ENCODE peak calls at places on chromosomes 11 and 22, in nine cellular contexts. W, R, C, E, M, I, G, Z and V are unnamed samples.

GRCh38 chr22:32469799-32470212 is 4.8 kb upstream of the FBXO7 start:
- DNase-seq in W (peak; percentile 10), R (peak; percentile 71), C (no peak), E (peak; percentile 63), M (peak; percentile 4), I (no peak), G (peak; percentile 55), Z (peak; percentile 32), V (no peak)

GRCh38 chr11:128582496-128583366 is 4.6 kb downstream of the ETS1 start:
- DNase-seq in W (no peak), R (no peak), C (no peak), E (peak; percentile 95), M (peak; percentile 44), I (no peak), G (peak; percentile 93), Z (peak; percentile 89), V (no peak)

GRCh38 chr11:99693941-99694492 is 673.3 kb downstream of the CNTN5 start:
- DNase-seq in W (no peak), R (no peak), C (no peak), E (peak; percentile 92), M (no peak), I (no peak), G (peak; percentile 91), Z (peak; percentile 82), V (no peak)

GRCh38 chr11:65560555-65561418 is 2.6 kb upstream of the LTBP3 start:
- DNase-seq in W (peak; percentile 54), R (peak; percentile 75), C (no peak), E (peak; percentile 44), M (peak; percentile 64), I (no peak), G (peak; percentile 61), Z (no peak), V (no peak)

GRCh38 chr22:23388492-23389009 is 191.5 kb downstream of the IGLL1 start:
- DNase-seq in W (no peak), R (no peak), C (peak; percentile 60), E (no peak), M (no peak), I (no peak), G (no peak), Z (no peak), V (no peak)

GRCh38 chr11:72263363-72263762 is 19.4 kb upstream of the PHOX2A start:
- DNase-seq in W (no peak), R (no peak), C (no peak), E (peak; percentile 54), M (no peak), I (no peak), G (peak; percentile 63), Z (peak; percentile 20), V (no peak)

GRCh38 chr11:105000797-105001196 is 22.2 kb downstream of the CASP5 start:
- DNase-seq in W (peak; percentile 29), R (no peak), C (no peak), E (no peak), M (no peak), I (peak; percentile 50), G (no peak), Z (no peak), V (peak; percentile 8)

GRCh38 chr22:46371623-46372226 is 36.2 kb downstream of the TRMU start:
- DNase-seq in W (no peak), R (no peak), C (no peak), E (no peak), M (no peak), I (no peak), G (no peak), Z (no peak), V (no peak)

GRCh38 chr11:125061237-125061636 is 1.9 kb upstream of the SLC37A2 start:
- DNase-seq in W (no peak), R (no peak), C (no peak), E (no peak), M (no peak), I (no peak), G (no peak), Z (no peak), V (no peak)

GRCh38 chr11:119892311-119892808 is 163.4 kb upstream of the NECTIN1 start:
- DNase-seq in W (no peak), R (peak; percentile 90), C (no peak), E (no peak), M (no peak), I (no peak), G (no peak), Z (no peak), V (no peak)

GRCh38 chr11:78292109-78292803 is 103.5 kb downstream of the USP35 start:
- DNase-seq in W (no peak), R (no peak), C (no peak), E (no peak), M (no peak), I (no peak), G (no peak), Z (no peak), V (no peak)

GRCh38 chr11:124754309-124754708 is 2.3 kb upstream of the VSIG2 start:
- DNase-seq in W (no peak), R (no peak), C (no peak), E (peak; percentile 15), M (no peak), I (no peak), G (no peak), Z (no peak), V (no peak)

GRCh38 chr22:22410677-22411076 is 97.9 kb downstream of the ZNF280B start:
- DNase-seq in W (no peak), R (no peak), C (no peak), E (no peak), M (no peak), I (no peak), G (no peak), Z (no peak), V (no peak)

GRCh38 chr11:1292644-1293618 is 16.5 kb downstream of the TOLLIP start:
- DNase-seq in W (peak; percentile 5), R (no peak), C (peak; percentile 54), E (no peak), M (peak; percentile 1), I (peak; percentile 37), G (no peak), Z (no peak), V (no peak)

GRCh38 chr11:1295086-1295485 is 14.3 kb downstream of the TOLLIP start:
- DNase-seq in W (peak; percentile 7), R (no peak), C (peak; percentile 51), E (no peak), M (no peak), I (peak; percentile 36), G (no peak), Z (no peak), V (no peak)

GRCh38 chr11:1295591-1295990 is 13.8 kb downstream of the TOLLIP start:
- DNase-seq in W (no peak), R (no peak), C (peak; percentile 62), E (no peak), M (no peak), I (peak; percentile 30), G (no peak), Z (no peak), V (no peak)

GRCh38 chr11:1292018-1292643 is 17.3 kb downstream of the TOLLIP start:
- DNase-seq in W (no peak), R (no peak), C (no peak), E (no peak), M (no peak), I (no peak), G (no peak), Z (no peak), V (no peak)

GRCh38 chr11:1293619-1294015 is 15.8 kb downstream of the TOLLIP start:
- DNase-seq in W (peak; percentile 31), R (no peak), C (peak; percentile 66), E (no peak), M (peak; percentile 6), I (peak; percentile 46), G (no peak), Z (no peak), V (no peak)
- TF ChIP-seq CTCF in W (peak; percentile 42), R (peak; percentile 15), C (peak; percentile 24), E (no peak), M (no peak), I (peak; percentile 26), G (no peak), Z (peak; percentile 16), V (peak; percentile 49)

GRCh38 chr11:22476589-22476988 is 138.4 kb downstream of the SLC17A6 start:
- DNase-seq in W (no peak), R (no peak), C (no peak), E (no peak), M (no peak), I (no peak), G (no peak), Z (no peak), V (no peak)

GRCh38 chr11:22474621-22475020 is 136.4 kb downstream of the SLC17A6 start:
- DNase-seq in W (no peak), R (no peak), C (no peak), E (no peak), M (no peak), I (no peak), G (no peak), Z (no peak), V (no peak)

GRCh38 chr11:22467741-22468140 is 129.6 kb downstream of the SLC17A6 start:
- DNase-seq in W (no peak), R (no peak), C (no peak), E (no peak), M (no peak), I (no peak), G (no peak), Z (no peak), V (no peak)

GRCh38 chr11:22471405-22471804 is 133.2 kb downstream of the SLC17A6 start:
- DNase-seq in W (no peak), R (no peak), C (no peak), E (no peak), M (peak; percentile 21), I (no peak), G (no peak), Z (no peak), V (no peak)

GRCh38 chr11:22472306-22472705 is 134.1 kb downstream of the SLC17A6 start:
- DNase-seq in W (no peak), R (no peak), C (no peak), E (no peak), M (no peak), I (no peak), G (peak; percentile 29), Z (no peak), V (no peak)
- TF ChIP-seq CTCF in W (no peak), R (peak; percentile 40), C (no peak), E (peak; percentile 23), M (no peak), I (no peak), G (peak; percentile 46), Z (peak; percentile 34), V (no peak)

GRCh38 chr11:61082931-61083531 is 19.3 kb upstream of the CD5 start:
- DNase-seq in W (no peak), R (no peak), C (no peak), E (no peak), M (no peak), I (no peak), G (no peak), Z (no peak), V (no peak)
- TF ChIP-seq CTCF in W (no peak), R (no peak), C (no peak), E (no peak), M (no peak), I (no peak), G (no peak), Z (no peak), V (no peak)

DNA sequence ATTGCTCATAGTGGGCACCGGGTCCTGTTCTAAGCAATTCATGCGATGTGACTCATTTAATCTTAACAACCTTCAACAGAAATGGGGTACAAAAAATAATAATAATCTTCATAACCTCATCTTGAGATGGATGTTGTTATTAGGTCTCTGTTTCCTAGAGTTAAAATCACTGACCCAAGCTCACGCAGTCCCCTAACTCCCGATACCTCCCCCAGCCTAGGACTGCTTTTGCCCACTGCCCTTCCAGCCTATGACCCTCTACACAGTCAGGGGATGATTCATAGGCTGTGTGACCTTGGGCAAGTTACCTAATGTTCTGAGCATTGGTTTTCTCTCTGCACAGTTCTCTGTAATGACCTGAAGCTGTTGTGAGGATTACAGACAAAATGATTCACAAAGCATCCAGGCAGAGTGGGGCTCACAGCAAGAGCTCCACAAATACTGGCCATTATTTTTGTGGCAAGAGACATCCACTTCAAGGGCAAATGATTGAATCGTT is 19.9 kb downstream of the MTFP1 start:
- DNase-seq in W (no peak), R (no peak), C (no peak), E (peak; percentile 28), M (no peak), I (no peak), G (no peak), Z (no peak), V (no peak)
- TF ChIP-seq CTCF in W (no peak), R (no peak), C (no peak), E (no peak), M (no peak), I (no peak), G (no peak), Z (no peak), V (peak; percentile 2)